ENCODE peak calls at places on chromosomes 7 and 10, in eight cellular contexts. I, F, K, X, S, H, O and L are unnamed samples.

GRCh38 chr7:97006146-97006950 is 995 bp downstream of the DLX6 start:
- DNase-seq in I (no peak), F (peak; percentile 71), K (peak; percentile 65), X (no peak), S (no peak), H (peak; percentile 78), O (peak; percentile 65), L (peak; percentile 59)

GRCh38 chr7:74544706-74545469 is 91.2 kb downstream of the GTF2IRD1 start:
- DNase-seq in I (peak; percentile 23), F (peak; percentile 25), K (no peak), X (no peak), S (peak; percentile 99), H (peak; percentile 35), O (peak; percentile 53), L (peak; percentile 73)

GRCh38 chr7:85074992-85075391 is 111.9 kb downstream of the SEMA3D start:
- DNase-seq in I (no peak), F (peak; percentile 46), K (no peak), X (no peak), S (no peak), H (no peak), O (peak; percentile 10), L (no peak)

GRCh38 chr7:105649727-105650381 is 68.6 kb upstream of the EFCAB10 start:
- DNase-seq in I (no peak), F (peak; percentile 77), K (no peak), X (no peak), S (no peak), H (no peak), O (peak; percentile 85), L (no peak)

GRCh38 chr7:3880221-3880935 is 579.3 kb downstream of the SDK1 start:
- DNase-seq in I (no peak), F (no peak), K (peak; percentile 47), X (peak; percentile 63), S (no peak), H (peak; percentile 22), O (no peak), L (no peak)

GRCh38 chr7:36205844-36206243 is 52.8 kb downstream of the EEPD1 start:
- DNase-seq in I (no peak), F (no peak), K (no peak), X (no peak), S (no peak), H (no peak), O (no peak), L (no peak)

GRCh38 chr10:89391882-89392756 is at the start of gene IFIT1:
- DNase-seq in I (peak; percentile 98), F (peak; percentile 96), K (no peak), X (no peak), S (peak; percentile 60), H (no peak), O (peak; percentile 84), L (peak; percentile 79)

GRCh38 chr7:8056431-8056830 is 87.8 kb downstream of the GLCCI1 start:
- DNase-seq in I (no peak), F (peak; percentile 32), K (no peak), X (no peak), S (no peak), H (no peak), O (no peak), L (no peak)

GRCh38 chr7:18978108-18978495 is 139.3 kb downstream of the TWIST1 start:
- DNase-seq in I (peak; percentile 13), F (peak; percentile 87), K (no peak), X (no peak), S (no peak), H (no peak), O (peak; percentile 76), L (no peak)

GRCh38 chr7:90453259-90453891 is 16.1 kb upstream of the PTTG1IP2 start:
- DNase-seq in I (no peak), F (peak; percentile 82), K (no peak), X (no peak), S (no peak), H (peak; percentile 65), O (no peak), L (no peak)

GRCh38 chr7:117873056-117873932 is at the start of gene CTTNBP2:
- DNase-seq in I (no peak), F (peak; percentile 80), K (peak; percentile 33), X (no peak), S (peak; percentile 53), H (no peak), O (peak; percentile 80), L (peak; percentile 78)

GRCh38 chr10:4384254-4384653 is 441.8 kb upstream of the AKR1E2 start:
- DNase-seq in I (no peak), F (peak; percentile 70), K (no peak), X (no peak), S (no peak), H (no peak), O (peak; percentile 10), L (no peak)